ENCODE peak calls at places on chromosomes 7 and 10, in seven cellular contexts. T is endothelial cell; I is AG04450; S is RPMI7951; J is GM13976; H is glutamatergic neuron; U is stimulated activated CD8-positive, alpha-beta memory T cell treated with anti-CD3 and anti-CD28 coated beads, Interleukin-7, amount 100 ng/mL, for 1 hour. Z is an unnamed sample.

GRCh38 chr10:110860576-110861241 is 11.0 kb upstream of the PDCD4 start:
- DNase-seq in H (peak; percentile 82), J (no peak), I (no peak), S (no peak), U (no peak), T (no peak), Z (no peak)

GRCh38 chr10:16381083-16381482 is 55.7 kb upstream of the PTER start:
- DNase-seq in J (no peak), U (no peak), H (no peak), I (no peak), S (peak; percentile 41), T (no peak), Z (no peak)

GRCh38 chr7:22943997-22944396 is 69.9 kb downstream of the HYCC1 start:
- DNase-seq in H (no peak), J (no peak), S (peak; percentile 49), T (no peak), I (peak; percentile 68), U (no peak), Z (no peak)

GRCh38 chr7:127578036-127578684 is 7.2 kb downstream of the GCC1 start:
- DNase-seq in I (peak; percentile 18), U (no peak), S (peak; percentile 45), J (no peak), H (no peak), T (no peak), Z (no peak)

GRCh38 chr7:608954-609711 is 89.5 kb upstream of the PDGFA start:
- DNase-seq in H (peak; percentile 10), S (no peak), U (no peak), T (no peak), I (no peak), J (no peak), Z (no peak)

GRCh38 chr7:128713794-128714193 is 25.4 kb upstream of the CALU start:
- DNase-seq in T (no peak), S (peak; percentile 13), H (no peak), J (no peak), U (no peak), I (no peak), Z (no peak)

GRCh38 chr10:54906940-54907339 is 105.9 kb upstream of the PCDH15 start:
- DNase-seq in U (no peak), T (no peak), H (no peak), J (no peak), S (no peak), I (no peak), Z (no peak)

GRCh38 chr7:84900215-84900614 is 286.6 kb downstream of the SEMA3D start:
- DNase-seq in J (no peak), I (no peak), U (no peak), H (no peak), T (no peak), S (no peak), Z (no peak)